ENCODE peak calls at places on chromosomes 3 and 15, in five cellular contexts. One of them, this sample, is unnamed.
A peak's percentile ranks its signal among the peaks of the same experiment; 100 is the strongest.

GRCh38 chr3:106004137-106004600 is 135.4 kb upstream of the CBLB start:
- DNase-seq in ELF-1: no peak
- DNase-seq in ACHN: no peak
- DNase-seq in EL: peak; percentile 75
- DNase-seq in iris pigment epithelial cell: peak; percentile 93
- DNase-seq in this sample: peak; percentile 71

GRCh38 chr3:65490132-65490531 is 548.6 kb downstream of the MAGI1 start:
- DNase-seq in ELF-1: peak; percentile 18
- DNase-seq in ACHN: no peak
- DNase-seq in EL: no peak
- DNase-seq in iris pigment epithelial cell: no peak
- DNase-seq in this sample: no peak

GRCh38 chr3:139135657-139136056 is 91.0 kb upstream of the PRR23C start:
- DNase-seq in ELF-1: no peak
- DNase-seq in ACHN: no peak
- DNase-seq in EL: no peak
- DNase-seq in iris pigment epithelial cell: no peak
- DNase-seq in this sample: no peak

GRCh38 chr3:117408811-117409210 is 699.2 kb downstream of the TUSC7 start:
- DNase-seq in ELF-1: no peak
- DNase-seq in ACHN: no peak
- DNase-seq in EL: peak; percentile 73
- DNase-seq in iris pigment epithelial cell: peak; percentile 3
- DNase-seq in this sample: no peak

GRCh38 chr3:32226875-32227500 is 11.5 kb upstream of the CMTM8 start:
- DNase-seq in ELF-1: no peak
- DNase-seq in ACHN: no peak
- DNase-seq in EL: peak; percentile 74
- DNase-seq in iris pigment epithelial cell: peak; percentile 85
- DNase-seq in this sample: peak; percentile 82

GRCh38 chr3:32224047-32224446 is 14.4 kb upstream of the CMTM8 start:
- DNase-seq in ELF-1: no peak
- DNase-seq in ACHN: no peak
- DNase-seq in EL: no peak
- DNase-seq in iris pigment epithelial cell: no peak
- DNase-seq in this sample: no peak

GRCh38 chr3:171417137-171417536 is 43.1 kb downstream of the TNIK start:
- DNase-seq in ELF-1: no peak
- DNase-seq in ACHN: no peak
- DNase-seq in EL: no peak
- DNase-seq in iris pigment epithelial cell: no peak
- DNase-seq in this sample: no peak

GRCh38 chr3:47016934-47017435 is 37.5 kb downstream of the NBEAL2 start:
- DNase-seq in ELF-1: no peak
- DNase-seq in ACHN: peak; percentile 54
- DNase-seq in EL: peak; percentile 90
- DNase-seq in iris pigment epithelial cell: peak; percentile 91
- DNase-seq in this sample: peak; percentile 97

GRCh38 chr3:72888546-72889309 is 882 bp downstream of the GXYLT2 start:
- DNase-seq in ELF-1: peak; percentile 91
- DNase-seq in ACHN: peak; percentile 1
- DNase-seq in EL: no peak
- DNase-seq in iris pigment epithelial cell: peak; percentile 57
- DNase-seq in this sample: peak; percentile 14

GRCh38 chr15:66633346-66633745 is 67.5 kb upstream of the LCTL start:
- DNase-seq in ELF-1: no peak
- DNase-seq in ACHN: no peak
- DNase-seq in EL: no peak
- DNase-seq in iris pigment epithelial cell: no peak
- DNase-seq in this sample: no peak

GRCh38 chr3:194323785-194324735 is 27.1 kb downstream of the CPN2 start:
- DNase-seq in ELF-1: peak; percentile 96
- DNase-seq in ACHN: peak; percentile 41
- DNase-seq in EL: peak; percentile 69
- DNase-seq in iris pigment epithelial cell: peak; percentile 19
- DNase-seq in this sample: no peak

GRCh38 chr3:98821072-98821471 is 57.9 kb downstream of the ST3GAL6 start:
- DNase-seq in ELF-1: no peak
- DNase-seq in ACHN: no peak
- DNase-seq in EL: no peak
- DNase-seq in iris pigment epithelial cell: no peak
- DNase-seq in this sample: no peak

GRCh38 chr3:177646749-177647148 is 449.5 kb upstream of the TBL1XR1 start:
- DNase-seq in ELF-1: no peak
- DNase-seq in ACHN: no peak
- DNase-seq in EL: no peak
- DNase-seq in iris pigment epithelial cell: no peak
- DNase-seq in this sample: no peak

GRCh38 chr15:41251411-41251810 is 20.3 kb downstream of the CHP1 start:
- DNase-seq in ELF-1: no peak
- DNase-seq in ACHN: no peak
- DNase-seq in EL: no peak
- DNase-seq in iris pigment epithelial cell: no peak
- DNase-seq in this sample: no peak

GRCh38 chr15:77659350-77660321 is 26.9 kb upstream of the LINGO1 start:
- DNase-seq in ELF-1: peak; percentile 56
- DNase-seq in ACHN: peak; percentile 57
- DNase-seq in EL: peak; percentile 59
- DNase-seq in iris pigment epithelial cell: peak; percentile 64
- DNase-seq in this sample: peak; percentile 30

GRCh38 chr15:63953524-63953923 is 92.8 kb downstream of the DAPK2 start:
- DNase-seq in ELF-1: no peak
- DNase-seq in ACHN: no peak
- DNase-seq in EL: no peak
- DNase-seq in iris pigment epithelial cell: no peak
- DNase-seq in this sample: no peak

GRCh38 chr3:11047500-11047899 is 55.0 kb downstream of the SLC6A1 start:
- DNase-seq in ELF-1: no peak
- DNase-seq in ACHN: no peak
- DNase-seq in EL: no peak
- DNase-seq in iris pigment epithelial cell: no peak
- DNase-seq in this sample: no peak

GRCh38 chr3:165641569-165642310 is 195.5 kb downstream of the BCHE start:
- DNase-seq in ELF-1: no peak
- DNase-seq in ACHN: no peak
- DNase-seq in EL: no peak
- DNase-seq in iris pigment epithelial cell: peak; percentile 28
- DNase-seq in this sample: peak; percentile 44

GRCh38 chr3:111151438-111151837 is 79.8 kb downstream of the NECTIN3 start:
- DNase-seq in ELF-1: no peak
- DNase-seq in ACHN: peak; percentile 68
- DNase-seq in EL: peak; percentile 81
- DNase-seq in iris pigment epithelial cell: peak; percentile 87
- DNase-seq in this sample: peak; percentile 67

GRCh38 chr15:60374628-60375081 is 23.1 kb downstream of the ANXA2 start:
- DNase-seq in ELF-1: peak; percentile 88
- DNase-seq in ACHN: peak; percentile 84
- DNase-seq in EL: peak; percentile 98
- DNase-seq in iris pigment epithelial cell: peak; percentile 98
- DNase-seq in this sample: peak; percentile 99

GRCh38 chr15:98981851-98982722 is 25.5 kb downstream of the PGPEP1L start:
- DNase-seq in ELF-1: no peak
- DNase-seq in ACHN: no peak
- DNase-seq in EL: peak; percentile 28
- DNase-seq in iris pigment epithelial cell: peak; percentile 84
- DNase-seq in this sample: no peak

GRCh38 chr3:185825639-185826481 is 1.0 kb upstream of the IGF2BP2 start:
- DNase-seq in ELF-1: peak; percentile 68
- DNase-seq in ACHN: peak; percentile 43
- DNase-seq in EL: peak; percentile 59
- DNase-seq in iris pigment epithelial cell: peak; percentile 50
- DNase-seq in this sample: peak; percentile 67

GRCh38 chr3:42033741-42034140 is 57.4 kb upstream of the TRAK1 start:
- DNase-seq in ELF-1: no peak
- DNase-seq in ACHN: peak; percentile 21
- DNase-seq in EL: peak; percentile 66
- DNase-seq in iris pigment epithelial cell: peak; percentile 46
- DNase-seq in this sample: peak; percentile 57

GRCh38 chr3:167728176-167728575 is 6.5 kb downstream of the PDCD10 start:
- DNase-seq in ELF-1: no peak
- DNase-seq in ACHN: no peak
- DNase-seq in EL: peak; percentile 72
- DNase-seq in iris pigment epithelial cell: peak; percentile 84
- DNase-seq in this sample: peak; percentile 66

GRCh38 chr15:63597821-63598220 is 634 bp downstream of the FBXL22 start:
- DNase-seq in ELF-1: no peak
- DNase-seq in ACHN: no peak
- DNase-seq in EL: no peak
- DNase-seq in iris pigment epithelial cell: no peak
- DNase-seq in this sample: no peak

GRCh38 chr3:158912621-158913020 is 110.8 kb downstream of the MFSD1 start:
- DNase-seq in ELF-1: no peak
- DNase-seq in ACHN: no peak
- DNase-seq in EL: peak; percentile 32
- DNase-seq in iris pigment epithelial cell: no peak
- DNase-seq in this sample: peak; percentile 40

GRCh38 chr15:58569455-58569854 is 137.7 kb downstream of the LIPC start:
- DNase-seq in ELF-1: no peak
- DNase-seq in ACHN: no peak
- DNase-seq in EL: no peak
- DNase-seq in iris pigment epithelial cell: no peak
- DNase-seq in this sample: no peak

GRCh38 chr15:71575474-71576045 is 234.8 kb upstream of the NR2E3 start:
- DNase-seq in ELF-1: no peak
- DNase-seq in ACHN: peak; percentile 10
- DNase-seq in EL: peak; percentile 19
- DNase-seq in iris pigment epithelial cell: no peak
- DNase-seq in this sample: no peak

GRCh38 chr3:165751654-165752053 is 85.6 kb downstream of the BCHE start:
- DNase-seq in ELF-1: no peak
- DNase-seq in ACHN: no peak
- DNase-seq in EL: no peak
- DNase-seq in iris pigment epithelial cell: no peak
- DNase-seq in this sample: no peak

GRCh38 chr3:155391583-155391982 is 98.1 kb upstream of the STRIT1 start:
- DNase-seq in ELF-1: peak; percentile 53
- DNase-seq in ACHN: peak; percentile 15
- DNase-seq in EL: peak; percentile 72
- DNase-seq in iris pigment epithelial cell: peak; percentile 46
- DNase-seq in this sample: peak; percentile 86

GRCh38 chr3:113626513-113627371 is 69.7 kb downstream of the USF3 start:
- DNase-seq in ELF-1: peak; percentile 72
- DNase-seq in ACHN: peak; percentile 64
- DNase-seq in EL: peak; percentile 68
- DNase-seq in iris pigment epithelial cell: peak; percentile 65
- DNase-seq in this sample: peak; percentile 76

GRCh38 chr15:93324191-93324590 is 235.2 kb upstream of the RGMA start:
- DNase-seq in ELF-1: no peak
- DNase-seq in ACHN: no peak
- DNase-seq in EL: no peak
- DNase-seq in iris pigment epithelial cell: no peak
- DNase-seq in this sample: no peak

GRCh38 chr3:114706591-114707224 is 412.9 kb downstream of the TIGIT start:
- DNase-seq in ELF-1: peak; percentile 9
- DNase-seq in ACHN: peak; percentile 71
- DNase-seq in EL: peak; percentile 56
- DNase-seq in iris pigment epithelial cell: peak; percentile 81
- DNase-seq in this sample: peak; percentile 85

GRCh38 chr3:112086857-112087524 is 802 bp downstream of the C3orf52 start:
- DNase-seq in ELF-1: no peak
- DNase-seq in ACHN: peak; percentile 36
- DNase-seq in EL: peak; percentile 53
- DNase-seq in iris pigment epithelial cell: peak; percentile 44
- DNase-seq in this sample: peak; percentile 82

GRCh38 chr3:140424211-140424610 is 253.7 kb upstream of the TRIM42 start:
- DNase-seq in ELF-1: no peak
- DNase-seq in ACHN: no peak
- DNase-seq in EL: no peak
- DNase-seq in iris pigment epithelial cell: peak; percentile 9
- DNase-seq in this sample: no peak

GRCh38 chr3:29655016-29655415 is 374.1 kb downstream of the RBMS3 start:
- DNase-seq in ELF-1: no peak
- DNase-seq in ACHN: no peak
- DNase-seq in EL: no peak
- DNase-seq in iris pigment epithelial cell: no peak
- DNase-seq in this sample: no peak

GRCh38 chr3:183447206-183448001 is 19.0 kb upstream of the MCF2L2 start:
- DNase-seq in ELF-1: peak; percentile 98
- DNase-seq in ACHN: peak; percentile 86
- DNase-seq in EL: peak; percentile 85
- DNase-seq in iris pigment epithelial cell: peak; percentile 75
- DNase-seq in this sample: peak; percentile 92

GRCh38 chr3:153043729-153044314 is 118.2 kb upstream of the RAP2B start:
- DNase-seq in ELF-1: peak; percentile 4
- DNase-seq in ACHN: no peak
- DNase-seq in EL: peak; percentile 60
- DNase-seq in iris pigment epithelial cell: peak; percentile 53
- DNase-seq in this sample: no peak